ENCODE peak calls at places on chromosomes 4 and X, in four cellular contexts. H is kidney, V is heart right ventricle, J is upper lobe of left lung. L is an unnamed sample.

GRCh38 chrX:47587091-47587891 is 5.1 kb downstream of the TIMP1 start:
- DNase-seq in V (no peak), J (no peak), H (no peak), L (no peak)

GRCh38 chr4:6732441-6733357 is 16.7 kb downstream of the BLOC1S4 start:
- DNase-seq in J (peak), H (peak), V (peak), L (no peak)

GRCh38 chrX:68660746-68661145 is 13.3 kb downstream of the STARD8 start:
- DNase-seq in H (no peak), V (no peak), J (no peak), L (no peak)

GRCh38 chrX:111585337-111585736 is 73.9 kb downstream of the SERTM2 start:
- DNase-seq in V (no peak), J (no peak), H (no peak), L (no peak)

GRCh38 chr4:183241322-183241640 is 78.8 kb downstream of the CLDN22 start:
- DNase-seq in J (no peak), V (no peak), H (no peak), L (no peak)

GRCh38 chr4:8737601-8738279 is 133.9 kb downstream of the HMX1 start:
- DNase-seq in H (no peak), V (no peak), J (peak), L (no peak)

GRCh38 chrX:147779173-147779572 is 132.5 kb upstream of the FMR1 start:
- DNase-seq in J (no peak), H (no peak), V (no peak), L (no peak)

GRCh38 chr4:82965763-82966162 is 44.9 kb downstream of the LIN54 start:
- DNase-seq in H (no peak), V (no peak), J (no peak), L (no peak)

GRCh38 chrX:134948333-134949241 is 42.2 kb upstream of the SMIM10 start:
- DNase-seq in V (no peak), H (no peak), J (no peak), L (no peak)

GRCh38 chrX:120238947-120239346 is 11.7 kb upstream of the ZBTB33 start:
- DNase-seq in J (no peak), V (no peak), H (no peak), L (no peak)

GRCh38 chrX:40108959-40109287 is 11.2 kb upstream of the BCOR start:
- DNase-seq in V (peak), H (peak), J (peak), L (no peak)

GRCh38 chr4:186792994-186793393 is 69.3 kb upstream of the FAT1 start:
- DNase-seq in V (no peak), H (no peak), J (no peak), L (no peak)

GRCh38 chrX:136694491-136695087 is 46.6 kb downstream of the CD40LG start:
- DNase-seq in V (no peak), J (no peak), H (no peak), L (no peak)

GRCh38 chrX:43560247-43560946 is 95.7 kb upstream of the MAOA start:
- DNase-seq in H (no peak), J (no peak), V (no peak), L (no peak)

GRCh38 chr4:151688003-151688784 is 72.6 kb downstream of the GATB start:
- DNase-seq in H (no peak), V (no peak), J (peak), L (no peak)

GRCh38 chr4:123600921-123601904 is 204.6 kb downstream of the SPRY1 start:
- DNase-seq in J (no peak), H (no peak), V (no peak), L (no peak)

GRCh38 chr4:6701371-6701770 is 7.7 kb downstream of the S100P start:
- DNase-seq in J (no peak), V (no peak), H (no peak), L (no peak)

GRCh38 chr4:165458451-165458850 is 79.6 kb downstream of the CPE start:
- DNase-seq in J (no peak), H (no peak), V (no peak), L (no peak)

GRCh38 chrX:78024349-78025108 is 55.1 kb upstream of the PGAM4 start:
- DNase-seq in J (no peak), H (no peak), V (no peak), L (no peak)

GRCh38 chr4:99054428-99054994 is 34.1 kb downstream of the ADH5 start:
- DNase-seq in J (no peak), H (no peak), V (no peak), L (no peak)

GRCh38 chr4:166067915-166068314 is 194.9 kb downstream of the TLL1 start:
- DNase-seq in H (no peak), V (no peak), J (no peak), L (no peak)

GRCh38 chr4:40206421-40206820 is 9.6 kb downstream of the RHOH start:
- DNase-seq in H (no peak), J (no peak), V (no peak), L (no peak)

GRCh38 chrX:153829549-153829798 is 870 bp downstream of the PDZD4 start:
- DNase-seq in H (no peak), V (no peak), J (peak), L (no peak)

GRCh38 chr4:104093247-104093646 is 373.5 kb upstream of the TACR3 start:
- DNase-seq in H (no peak), V (no peak), J (no peak), L (no peak)

GRCh38 chr4:184384056-184384809 is 90.1 kb downstream of the IRF2 start:
- DNase-seq in H (peak), V (no peak), J (no peak), L (no peak)

GRCh38 chr4:48944659-48945290 is 38.2 kb upstream of the OCIAD2 start:
- DNase-seq in J (no peak), V (no peak), H (no peak), L (no peak)

GRCh38 chr4:103268746-103269145 is 70.6 kb upstream of the CENPE start:
- DNase-seq in V (no peak), H (no peak), J (no peak), L (no peak)

GRCh38 chrX:7586126-7586525 is 256.8 kb upstream of the VCX start:
- DNase-seq in V (no peak), J (no peak), H (no peak), L (no peak)

GRCh38 chr4:7978489-7978888 is 38.8 kb upstream of the AFAP1 start:
- DNase-seq in H (no peak), V (no peak), J (no peak), L (peak)

GRCh38 chr4:89021678-89022077 is 35.3 kb downstream of the FAM13A start:
- DNase-seq in J (no peak), V (no peak), H (no peak), L (no peak)

GRCh38 chr4:186400676-186401075 is 134.7 kb downstream of the F11 start:
- DNase-seq in J (no peak), V (no peak), H (no peak), L (no peak)

GRCh38 chrX:72069380-72070160 is 62.1 kb downstream of the RTL5 start:
- DNase-seq in H (no peak), V (no peak), J (no peak), L (no peak)

GRCh38 chrX:22063284-22063683 is 31.2 kb downstream of the PHEX start:
- DNase-seq in H (no peak), J (no peak), V (no peak), L (no peak)

GRCh38 chr4:72631296-72631695 is 62.3 kb upstream of the ADAMTS3 start:
- DNase-seq in V (peak), H (no peak), J (no peak), L (peak)

GRCh38 chrX:74509989-74510388 is 88.7 kb downstream of the SLC16A2 start:
- DNase-seq in J (no peak), H (no peak), V (no peak), L (no peak)

GRCh38 chr4:1411436-1412375 is 5.5 kb upstream of the NKX1-1 start:
- DNase-seq in V (no peak), H (no peak), J (no peak), L (no peak)

GRCh38 chr4:119498520-119498919 is 130.1 kb downstream of the PDE5A start:
- DNase-seq in J (no peak), V (peak), H (peak), L (no peak)

GRCh38 chr4:77593101-77593500 is 12.5 kb upstream of the CXCL13 start:
- DNase-seq in H (no peak), V (no peak), J (no peak), L (no peak)
- H3K4me3 ChIP-seq in H (no peak), V (no peak), J (no peak), L (no peak)

DNA sequence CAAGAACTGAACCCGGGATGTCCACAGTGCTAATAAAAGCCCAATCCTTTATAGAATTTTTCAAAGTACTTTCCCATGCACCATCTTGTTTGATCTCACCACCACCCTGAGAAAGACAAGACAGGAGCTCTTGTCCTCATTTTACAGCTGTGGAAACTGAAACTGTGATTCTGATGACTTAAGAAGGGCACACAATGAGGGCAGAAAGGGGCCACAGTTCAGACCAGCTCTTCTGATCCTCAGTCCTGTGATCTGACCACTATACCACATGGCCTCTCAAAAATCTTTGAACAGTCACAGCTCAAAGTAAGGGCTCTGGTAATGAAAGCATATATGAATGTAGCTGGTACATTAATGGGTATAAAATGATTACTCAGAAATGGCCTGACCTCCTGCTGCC is 127.3 kb upstream of the CPEB2 start:
- DNase-seq in H (no peak), V (no peak), J (no peak), L (no peak)
- H3K27ac ChIP-seq in H (no peak), V (no peak), J (no peak), L (no peak)

GRCh38 chrX:25202827-25203226 is 187.1 kb upstream of the ARX start:
- DNase-seq in H (no peak), V (no peak), J (no peak), L (no peak)
- TF ChIP-seq CTCF in H (no peak), V (no peak), J (no peak), L (no peak)

GRCh38 chr4:73998040-73999011 is at the start of gene CXCL5:
- DNase-seq in H (peak), V (peak), J (peak), L (no peak)
- H3K4me3 ChIP-seq in H (no peak), V (peak), J (peak), L (no peak)

GRCh38 chr4:169051331-169051730 is 41.3 kb upstream of the CBR4 start:
- DNase-seq in H (no peak), V (no peak), J (no peak), L (no peak)
- H3K27ac ChIP-seq in H (no peak), V (peak), J (peak), L (no peak)

DNA sequence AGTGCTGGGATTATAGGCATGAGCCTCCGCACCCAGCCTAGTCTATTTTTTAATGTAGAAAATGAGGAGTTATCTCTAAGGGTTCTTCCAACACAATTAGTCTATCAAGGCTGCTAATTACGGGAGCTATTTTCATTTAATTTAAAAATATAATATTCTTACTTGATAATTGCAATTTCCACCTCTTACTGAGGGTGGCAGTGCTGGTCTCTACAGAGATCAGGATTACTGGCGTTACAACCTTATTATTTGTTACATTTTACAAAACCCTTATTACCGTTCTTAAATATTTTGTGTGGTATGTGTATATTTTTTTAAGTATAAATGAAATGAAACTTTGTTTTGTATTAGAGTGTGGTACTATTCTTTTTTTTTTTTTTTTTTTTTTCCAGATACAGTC is 17.6 kb upstream of the GK start:
- DNase-seq in V (no peak), J (no peak), H (no peak), L (no peak)
- TF ChIP-seq CTCF in V (peak), J (peak), H (peak), L (peak)

DNA sequence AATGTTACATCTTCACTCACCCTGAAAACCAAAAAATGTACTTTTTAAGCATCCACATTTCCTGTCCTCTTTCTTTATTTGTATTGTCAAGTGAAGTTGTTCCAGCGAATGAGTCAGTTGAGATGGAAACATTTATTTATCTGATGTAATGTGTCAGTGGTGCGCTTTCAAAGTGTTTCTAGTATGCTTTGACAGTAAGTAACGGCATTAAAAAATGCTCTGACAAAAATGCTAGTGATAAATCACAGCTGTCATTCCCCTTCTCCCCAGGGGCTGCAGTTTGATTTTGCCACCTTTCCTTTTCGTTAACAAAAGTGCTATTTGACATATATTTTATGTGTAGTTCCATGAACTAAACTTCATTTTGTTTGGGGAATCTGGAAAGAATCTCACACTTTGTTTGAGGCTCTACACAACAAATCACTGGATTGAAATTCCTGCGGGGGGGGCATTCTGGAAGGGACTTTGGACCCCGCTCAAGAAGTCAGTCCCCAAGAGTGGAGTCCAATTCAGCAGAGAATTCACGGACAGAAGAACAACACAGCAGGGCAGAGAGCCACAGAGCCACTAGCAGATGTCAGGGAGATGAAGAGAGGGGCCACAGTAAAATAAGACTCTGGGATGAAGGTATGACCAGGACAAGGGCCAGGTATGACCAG is 7.6 kb upstream of the TBC1D19 start:
- DNase-seq in V (peak), H (no peak), J (no peak), L (no peak)
- H3K4me3 ChIP-seq in V (no peak), H (peak), J (no peak), L (no peak)